ENCODE peak calls at places on chromosome 9, in eight cellular contexts. One of them, this sample, is unnamed.

GRCh38 chr9:69307446-69308216 is 17.4 kb upstream of the ENTREP1 start:
- DNase-seq in hepatocyte: peak
- DNase-seq in neural progenitor cell: peak
- DNase-seq in OCI-LY7: no peak
- DNase-seq in HCT116: no peak
- DNase-seq in PC-3: no peak
- DNase-seq in GM23248: peak
- DNase-seq in SK-N-SH: no peak
- DNase-seq in this sample: peak

GRCh38 chr9:111740739-111741138 is 54.0 kb downstream of the SHOC1 start:
- DNase-seq in PC-3: no peak
- DNase-seq in neural progenitor cell: no peak
- DNase-seq in hepatocyte: no peak
- DNase-seq in GM23248: no peak
- DNase-seq in SK-N-SH: no peak
- DNase-seq in HCT116: no peak
- DNase-seq in OCI-LY7: no peak
- DNase-seq in this sample: peak

GRCh38 chr9:133273098-133273497 is 1.9 kb downstream of the ABO start:
- DNase-seq in hepatocyte: no peak
- DNase-seq in SK-N-SH: no peak
- DNase-seq in OCI-LY7: no peak
- DNase-seq in GM23248: no peak
- DNase-seq in HCT116: no peak
- DNase-seq in neural progenitor cell: no peak
- DNase-seq in PC-3: no peak
- DNase-seq in this sample: no peak

GRCh38 chr9:37574241-37574721 is 1.9 kb downstream of the FBXO10 start:
- DNase-seq in PC-3: no peak
- DNase-seq in OCI-LY7: no peak
- DNase-seq in SK-N-SH: peak
- DNase-seq in neural progenitor cell: peak
- DNase-seq in GM23248: peak
- DNase-seq in hepatocyte: peak
- DNase-seq in HCT116: no peak
- DNase-seq in this sample: peak

GRCh38 chr9:113701741-113702422 is 174.2 kb upstream of the ZNF618 start:
- DNase-seq in PC-3: no peak
- DNase-seq in neural progenitor cell: no peak
- DNase-seq in OCI-LY7: no peak
- DNase-seq in SK-N-SH: no peak
- DNase-seq in GM23248: peak
- DNase-seq in HCT116: no peak
- DNase-seq in hepatocyte: no peak
- DNase-seq in this sample: no peak

GRCh38 chr9:6229604-6230003 is 14.0 kb downstream of the IL33 start:
- DNase-seq in PC-3: peak
- DNase-seq in HCT116: no peak
- DNase-seq in SK-N-SH: no peak
- DNase-seq in GM23248: peak
- DNase-seq in OCI-LY7: no peak
- DNase-seq in hepatocyte: peak
- DNase-seq in neural progenitor cell: no peak
- DNase-seq in this sample: no peak

GRCh38 chr9:35813434-35814105 is 1.3 kb downstream of the HINT2 start:
- DNase-seq in hepatocyte: peak
- DNase-seq in SK-N-SH: peak
- DNase-seq in GM23248: peak
- DNase-seq in neural progenitor cell: peak
- DNase-seq in HCT116: peak
- DNase-seq in PC-3: peak
- DNase-seq in OCI-LY7: peak
- DNase-seq in this sample: peak

GRCh38 chr9:33159058-33159759 is 7.9 kb downstream of the B4GALT1 start:
- DNase-seq in GM23248: peak
- DNase-seq in PC-3: peak
- DNase-seq in HCT116: no peak
- DNase-seq in SK-N-SH: no peak
- DNase-seq in neural progenitor cell: no peak
- DNase-seq in hepatocyte: peak
- DNase-seq in OCI-LY7: peak
- DNase-seq in this sample: no peak

GRCh38 chr9:126844085-126844484 is 16.4 kb upstream of the ZBTB34 start:
- DNase-seq in OCI-LY7: no peak
- DNase-seq in PC-3: peak
- DNase-seq in HCT116: no peak
- DNase-seq in neural progenitor cell: no peak
- DNase-seq in SK-N-SH: no peak
- DNase-seq in GM23248: peak
- DNase-seq in hepatocyte: no peak
- DNase-seq in this sample: no peak

GRCh38 chr9:105054488-105054887 is 126.5 kb upstream of the ABCA1 start:
- DNase-seq in SK-N-SH: no peak
- DNase-seq in OCI-LY7: no peak
- DNase-seq in GM23248: peak
- DNase-seq in PC-3: peak
- DNase-seq in hepatocyte: peak
- DNase-seq in HCT116: no peak
- DNase-seq in neural progenitor cell: no peak
- DNase-seq in this sample: no peak

GRCh38 chr9:77543131-77543822 is 104.8 kb downstream of the GNA14 start:
- DNase-seq in OCI-LY7: no peak
- DNase-seq in PC-3: no peak
- DNase-seq in neural progenitor cell: no peak
- DNase-seq in hepatocyte: no peak
- DNase-seq in SK-N-SH: no peak
- DNase-seq in GM23248: no peak
- DNase-seq in HCT116: no peak
- DNase-seq in this sample: peak

GRCh38 chr9:126723807-126724172 is 81.0 kb upstream of the ZBTB43 start:
- DNase-seq in GM23248: no peak
- DNase-seq in neural progenitor cell: peak
- DNase-seq in hepatocyte: no peak
- DNase-seq in OCI-LY7: peak
- DNase-seq in HCT116: no peak
- DNase-seq in PC-3: no peak
- DNase-seq in SK-N-SH: peak
- DNase-seq in this sample: peak

GRCh38 chr9:17669206-17669605 is 90.3 kb downstream of the SH3GL2 start:
- DNase-seq in neural progenitor cell: no peak
- DNase-seq in HCT116: no peak
- DNase-seq in GM23248: no peak
- DNase-seq in OCI-LY7: no peak
- DNase-seq in PC-3: no peak
- DNase-seq in hepatocyte: no peak
- DNase-seq in SK-N-SH: no peak
- DNase-seq in this sample: no peak

GRCh38 chr9:93061791-93062299 is 3.3 kb downstream of the SUSD3 start:
- DNase-seq in SK-N-SH: no peak
- DNase-seq in HCT116: no peak
- DNase-seq in hepatocyte: peak
- DNase-seq in OCI-LY7: peak
- DNase-seq in GM23248: no peak
- DNase-seq in neural progenitor cell: peak
- DNase-seq in PC-3: no peak
- DNase-seq in this sample: peak

GRCh38 chr9:122119166-122119521 is 26.0 kb upstream of the TTLL11 start:
- DNase-seq in hepatocyte: no peak
- DNase-seq in PC-3: no peak
- DNase-seq in OCI-LY7: no peak
- DNase-seq in HCT116: no peak
- DNase-seq in GM23248: no peak
- DNase-seq in neural progenitor cell: no peak
- DNase-seq in SK-N-SH: no peak
- DNase-seq in this sample: no peak

GRCh38 chr9:136626740-136627642 is 35.7 kb upstream of the EGFL7 start:
- DNase-seq in neural progenitor cell: peak
- DNase-seq in HCT116: no peak
- DNase-seq in SK-N-SH: no peak
- DNase-seq in PC-3: no peak
- DNase-seq in hepatocyte: peak
- DNase-seq in GM23248: peak
- DNase-seq in OCI-LY7: no peak
- DNase-seq in this sample: no peak

DNA sequence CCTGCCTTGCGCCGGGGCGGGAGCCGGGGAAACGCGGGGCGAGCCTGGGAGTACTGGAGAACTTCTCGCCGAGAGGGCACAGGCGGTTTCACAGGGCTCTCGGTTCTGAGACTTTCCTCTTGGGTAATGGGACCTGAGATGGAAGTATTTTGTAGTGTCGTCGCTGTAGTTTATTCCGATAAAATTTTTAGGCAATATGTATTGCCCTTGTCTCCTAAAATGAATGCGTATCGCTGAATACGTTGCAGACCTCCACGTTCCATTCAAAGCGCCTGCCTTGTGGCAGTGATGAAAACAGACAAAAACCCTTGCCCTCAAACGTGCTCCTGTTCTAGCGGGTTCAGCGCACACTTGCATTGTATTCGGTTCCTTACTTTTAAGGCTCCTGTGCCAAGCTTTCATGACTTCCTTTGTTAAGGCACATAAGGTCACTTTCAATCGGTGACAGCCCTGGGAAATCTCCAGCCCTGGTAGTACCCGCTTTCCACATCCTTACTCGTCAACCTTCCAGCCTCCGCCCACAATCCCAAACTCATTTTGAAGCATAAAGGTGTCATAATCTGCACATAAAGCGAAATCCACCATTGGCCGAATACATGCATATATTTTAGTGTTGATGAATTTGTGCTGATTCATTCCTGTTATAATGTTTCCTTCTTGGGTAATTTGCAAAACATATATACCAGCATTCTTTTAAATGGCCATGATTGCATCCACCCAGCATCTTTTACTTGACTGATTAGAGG is 694 bp downstream of the RMI1 start:
- DNase-seq in OCI-LY7: peak
- DNase-seq in neural progenitor cell: peak
- DNase-seq in PC-3: peak
- DNase-seq in hepatocyte: peak
- DNase-seq in GM23248: peak
- DNase-seq in HCT116: no peak
- DNase-seq in SK-N-SH: peak
- DNase-seq in this sample: peak
- H3K4me3 ChIP-seq in OCI-LY7: peak
- H3K4me3 ChIP-seq in neural progenitor cell: peak
- H3K4me3 ChIP-seq in PC-3: peak
- H3K4me3 ChIP-seq in hepatocyte: peak
- H3K4me3 ChIP-seq in GM23248: peak
- H3K4me3 ChIP-seq in HCT116: peak
- H3K4me3 ChIP-seq in SK-N-SH: peak
- H3K4me3 ChIP-seq in this sample: peak

GRCh38 chr9:22005083-22005699 is 3.9 kb downstream of the CDKN2B start:
- DNase-seq in SK-N-SH: peak
- DNase-seq in hepatocyte: no peak
- DNase-seq in PC-3: no peak
- DNase-seq in neural progenitor cell: peak
- DNase-seq in HCT116: no peak
- DNase-seq in GM23248: no peak
- DNase-seq in OCI-LY7: peak
- DNase-seq in this sample: peak

GRCh38 chr9:22005700-22006605 is 3.2 kb downstream of the CDKN2B start:
- DNase-seq in PC-3: no peak
- DNase-seq in SK-N-SH: peak
- DNase-seq in hepatocyte: peak
- DNase-seq in OCI-LY7: peak
- DNase-seq in neural progenitor cell: peak
- DNase-seq in HCT116: no peak
- DNase-seq in GM23248: no peak
- DNase-seq in this sample: peak

GRCh38 chr9:22009563-22009867 is 410 bp upstream of the CDKN2B start:
- DNase-seq in GM23248: no peak
- DNase-seq in hepatocyte: no peak
- DNase-seq in neural progenitor cell: no peak
- DNase-seq in HCT116: no peak
- DNase-seq in PC-3: no peak
- DNase-seq in SK-N-SH: no peak
- DNase-seq in OCI-LY7: no peak
- DNase-seq in this sample: no peak

GRCh38 chr9:22008662-22009562 is at the start of gene CDKN2B:
- DNase-seq in OCI-LY7: peak
- DNase-seq in PC-3: peak
- DNase-seq in HCT116: peak
- DNase-seq in neural progenitor cell: peak
- DNase-seq in GM23248: peak
- DNase-seq in SK-N-SH: peak
- DNase-seq in hepatocyte: peak
- DNase-seq in this sample: peak

DNA sequence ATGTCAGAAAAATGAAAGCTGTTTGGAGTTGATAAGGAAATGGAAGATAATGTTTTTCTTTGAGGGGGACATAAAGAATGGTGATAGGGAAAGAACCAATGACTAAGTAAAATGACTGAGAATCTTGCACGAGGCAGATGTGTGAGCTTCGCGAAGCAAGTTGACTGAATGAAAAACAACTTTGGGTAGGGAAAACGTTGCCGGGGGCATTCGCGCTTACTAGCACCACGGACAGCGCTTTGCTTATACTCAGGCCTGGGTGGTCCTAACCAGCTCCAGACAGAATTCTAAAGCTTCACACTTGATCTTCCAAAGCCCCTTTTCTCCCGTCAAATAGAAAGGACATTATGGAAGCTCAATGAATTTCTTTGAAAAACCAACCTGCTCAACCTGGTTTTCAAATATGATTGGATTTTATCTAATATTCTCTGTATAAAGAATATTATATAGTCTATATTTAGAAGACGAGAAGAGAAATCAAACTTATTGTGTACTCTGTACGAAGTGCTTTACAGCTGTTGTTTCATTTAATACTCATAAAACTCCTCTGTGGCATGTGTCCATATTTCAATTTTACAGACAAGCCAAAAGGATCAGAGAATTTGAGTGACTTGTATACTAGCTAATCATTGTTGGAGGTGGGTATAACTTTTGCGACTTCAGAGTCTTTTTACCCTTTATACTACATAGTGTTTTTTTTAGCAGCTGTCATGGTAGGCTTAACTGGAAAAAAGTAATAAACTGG is 1.9 kb upstream of the CDKN2B start:
- DNase-seq in OCI-LY7: peak
- DNase-seq in hepatocyte: peak
- DNase-seq in neural progenitor cell: peak
- DNase-seq in PC-3: no peak
- DNase-seq in SK-N-SH: no peak
- DNase-seq in GM23248: peak
- DNase-seq in HCT116: no peak
- DNase-seq in this sample: peak
- TF ChIP-seq EZH2phosphoT487 in OCI-LY7: no peak
- TF ChIP-seq EZH2phosphoT487 in hepatocyte: no peak
- TF ChIP-seq EZH2phosphoT487 in neural progenitor cell: peak
- TF ChIP-seq EZH2phosphoT487 in PC-3: no peak
- TF ChIP-seq EZH2phosphoT487 in SK-N-SH: no peak
- TF ChIP-seq EZH2phosphoT487 in GM23248: no peak
- TF ChIP-seq EZH2phosphoT487 in HCT116: no peak
- TF ChIP-seq EZH2phosphoT487 in this sample: no peak

GRCh38 chr9:89160797-89161196 is 17.8 kb downstream of the SHC3 start:
- DNase-seq in OCI-LY7: no peak
- DNase-seq in SK-N-SH: no peak
- DNase-seq in PC-3: no peak
- DNase-seq in GM23248: no peak
- DNase-seq in hepatocyte: no peak
- DNase-seq in neural progenitor cell: no peak
- DNase-seq in HCT116: no peak
- DNase-seq in this sample: peak
- H3K4me3 ChIP-seq in OCI-LY7: no peak
- H3K4me3 ChIP-seq in SK-N-SH: no peak
- H3K4me3 ChIP-seq in PC-3: no peak
- H3K4me3 ChIP-seq in GM23248: no peak
- H3K4me3 ChIP-seq in hepatocyte: no peak
- H3K4me3 ChIP-seq in neural progenitor cell: no peak
- H3K4me3 ChIP-seq in HCT116: no peak
- H3K4me3 ChIP-seq in this sample: no peak

GRCh38 chr9:73151653-73152382 is at the start of gene ANXA1:
- DNase-seq in GM23248: peak
- DNase-seq in neural progenitor cell: no peak
- DNase-seq in OCI-LY7: no peak
- DNase-seq in PC-3: peak
- DNase-seq in HCT116: peak
- DNase-seq in SK-N-SH: no peak
- DNase-seq in hepatocyte: peak
- DNase-seq in this sample: peak
- TF ChIP-seq EZH2phosphoT487 in GM23248: peak
- TF ChIP-seq EZH2phosphoT487 in neural progenitor cell: no peak
- TF ChIP-seq EZH2phosphoT487 in OCI-LY7: no peak
- TF ChIP-seq EZH2phosphoT487 in PC-3: no peak
- TF ChIP-seq EZH2phosphoT487 in HCT116: no peak
- TF ChIP-seq EZH2phosphoT487 in SK-N-SH: no peak
- TF ChIP-seq EZH2phosphoT487 in hepatocyte: no peak
- TF ChIP-seq EZH2phosphoT487 in this sample: no peak